ENCODE peak calls at places on chromosomes 3 and 15, in seven cellular contexts. L is Panc1; M is mammary epithelial cell; Q is ovary; K is cardiac muscle cell; C is thoracic aorta; N is CD4-positive, alpha-beta T cell. A is an unnamed sample.

GRCh38 chr3:105399611-105400010 is 32.9 kb downstream of the ALCAM start:
- DNase-seq in L (no peak), M (peak; percentile 20), Q (no peak), K (no peak), C (no peak), N (no peak), A (no peak)

GRCh38 chr3:150225986-150226385 is 182.1 kb upstream of the TSC22D2 start:
- DNase-seq in L (no peak), M (no peak), Q (peak; percentile 33), K (peak; percentile 33), C (no peak), N (no peak), A (no peak)

GRCh38 chr3:49098429-49098828 is 4.6 kb upstream of the QRICH1 start:
- DNase-seq in L (no peak), M (no peak), Q (no peak), K (peak; percentile 17), C (no peak), N (no peak), A (no peak)

GRCh38 chr3:101926594-101927105 is 77.3 kb downstream of the NFKBIZ start:
- DNase-seq in L (no peak), M (peak; percentile 97), Q (no peak), K (peak; percentile 61), C (no peak), N (no peak), A (no peak)

GRCh38 chr3:148750296-148750695 is 52.6 kb downstream of the AGTR1 start:
- DNase-seq in L (no peak), M (no peak), Q (no peak), K (no peak), C (no peak), N (no peak), A (no peak)

GRCh38 chr15:40358492-40359353 is 704 bp downstream of the DISP2 start:
- DNase-seq in L (no peak), M (no peak), Q (no peak), K (no peak), C (no peak), N (peak; percentile 30), A (no peak)

GRCh38 chr3:159828542-159828943 is 160.1 kb upstream of the IL12A start:
- DNase-seq in L (no peak), M (peak; percentile 47), Q (no peak), K (peak; percentile 73), C (no peak), N (no peak), A (no peak)

GRCh38 chr3:39577541-39577940 is 110.1 kb downstream of the MOBP start:
- DNase-seq in L (no peak), M (no peak), Q (no peak), K (no peak), C (no peak), N (no peak), A (no peak)

GRCh38 chr3:133854971-133855370 is 40.7 kb downstream of the RAB6B start:
- DNase-seq in L (no peak), M (no peak), Q (no peak), K (no peak), C (no peak), N (no peak), A (no peak)

GRCh38 chr3:24521306-24522154 is 26.9 kb upstream of the THRB start:
- DNase-seq in L (no peak), M (peak; percentile 48), Q (peak; percentile 51), K (peak; percentile 59), C (no peak), N (no peak), A (peak; percentile 27)

GRCh38 chr15:80072285-80072684 is 12.8 kb downstream of the ZFAND6 start:
- DNase-seq in L (peak; percentile 82), M (peak; percentile 93), Q (no peak), K (peak; percentile 93), C (no peak), N (no peak), A (no peak)

GRCh38 chr15:74635228-74635627 is 19.6 kb downstream of the CLK3 start:
- DNase-seq in L (peak; percentile 69), M (peak; percentile 55), Q (no peak), K (peak; percentile 76), C (no peak), N (peak; percentile 69), A (peak; percentile 61)

GRCh38 chr15:97319316-97319715 is 641.2 kb upstream of the ARRDC4 start:
- DNase-seq in L (no peak), M (no peak), Q (no peak), K (no peak), C (no peak), N (no peak), A (no peak)

GRCh38 chr3:13654330-13655073 is 105.6 kb downstream of the FBLN2 start:
- DNase-seq in L (no peak), M (no peak), Q (no peak), K (no peak), C (no peak), N (peak; percentile 28), A (no peak)

GRCh38 chr15:57456559-57456958 is 80.3 kb downstream of the CGNL1 start:
- DNase-seq in L (no peak), M (no peak), Q (no peak), K (no peak), C (no peak), N (no peak), A (no peak)

GRCh38 chr3:172092658-172093057 is 53.3 kb downstream of the FNDC3B start:
- DNase-seq in L (no peak), M (no peak), Q (no peak), K (no peak), C (no peak), N (no peak), A (no peak)

GRCh38 chr3:98971183-98971681 is 69.7 kb upstream of the DCBLD2 start:
- DNase-seq in L (no peak), M (peak; percentile 96), Q (no peak), K (peak; percentile 27), C (no peak), N (no peak), A (no peak)

DNA sequence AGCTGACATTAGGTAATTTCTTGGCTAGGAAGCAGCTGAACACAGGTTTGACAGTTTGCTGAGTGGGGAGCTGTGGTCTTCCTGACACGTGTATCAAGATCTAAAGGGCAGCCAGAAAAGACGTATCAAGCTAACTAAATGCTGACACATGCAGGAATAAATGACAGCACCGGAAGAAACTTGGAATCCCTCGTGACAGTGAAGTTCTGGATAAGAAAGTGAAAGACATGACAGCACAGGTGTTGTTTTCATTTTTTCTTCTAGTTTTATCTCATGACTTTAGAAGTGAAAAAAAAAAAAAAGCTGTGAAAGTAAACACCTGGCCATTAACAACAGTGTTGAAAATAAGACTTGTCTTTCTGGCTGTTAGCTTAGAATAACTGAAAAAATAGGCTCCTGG is 48.7 kb downstream of the FGF7 start:
- DNase-seq in L (no peak), M (no peak), Q (no peak), K (no peak), C (no peak), N (no peak), A (no peak)
- H3K27ac ChIP-seq in L (no peak overlapping the region), M (no peak overlapping the region), Q (no peak overlapping the region), K (no peak overlapping the region), C (no peak overlapping the region), N (no peak overlapping the region), A (peak overlapping the region; percentile 85)

GRCh38 chr3:151305778-151306157 is 10.9 kb downstream of the GPR87 start:
- DNase-seq in L (no peak), M (no peak), Q (no peak), K (no peak), C (no peak), N (no peak), A (no peak)

GRCh38 chr3:151307131-151307530 is 9.5 kb downstream of the GPR87 start:
- DNase-seq in L (no peak), M (no peak), Q (no peak), K (no peak), C (no peak), N (no peak), A (no peak)

GRCh38 chr3:151307583-151307982 is 9.0 kb downstream of the GPR87 start:
- DNase-seq in L (no peak), M (no peak), Q (no peak), K (no peak), C (no peak), N (no peak), A (no peak)

GRCh38 chr3:151306168-151306810 is 10.3 kb downstream of the GPR87 start:
- DNase-seq in L (no peak), M (no peak), Q (no peak), K (no peak), C (no peak), N (no peak), A (no peak)

DNA sequence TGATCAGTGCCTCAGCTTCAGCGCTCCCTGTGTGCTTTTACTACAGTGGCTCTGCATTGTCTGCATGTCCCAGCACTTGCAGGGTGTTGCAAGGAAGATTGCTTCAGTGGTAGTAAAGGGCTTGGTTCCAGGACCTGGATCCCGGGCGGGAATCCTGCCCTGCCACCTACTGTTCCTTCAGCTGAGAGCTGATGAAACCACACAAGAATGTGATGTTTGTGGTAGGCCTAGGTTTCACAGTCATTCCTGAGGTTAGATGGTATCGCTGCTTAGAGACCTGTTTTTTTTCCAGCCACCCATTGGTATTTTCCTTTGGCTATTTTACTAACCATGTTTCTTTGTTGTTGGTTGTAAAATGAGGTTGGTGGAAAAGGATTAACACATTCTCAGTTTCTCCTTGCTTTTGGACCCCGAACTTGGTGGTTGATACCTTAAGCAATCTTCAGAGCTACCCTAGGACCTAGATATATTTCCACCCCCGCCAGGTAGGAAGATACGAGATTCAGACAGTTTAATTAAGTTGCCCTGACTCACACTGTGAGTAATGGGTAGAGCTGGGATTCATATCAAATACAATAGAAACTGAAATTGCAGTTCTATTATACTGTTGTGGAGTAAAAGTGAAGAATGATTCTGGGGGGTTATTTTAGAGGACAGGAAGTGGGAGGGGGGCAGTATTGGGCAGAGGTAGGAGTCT is 11.4 kb downstream of the GPR87 start:
- DNase-seq in L (no peak), M (peak; percentile 99), Q (no peak), K (peak; percentile 98), C (no peak), N (no peak), A (peak; percentile 38)
- TF ChIP-seq CTCF in L (no peak), M (no peak), Q (no peak), K (peak; percentile 32), C (no peak), N (no peak), A (no peak)

GRCh38 chr15:67796728-67797127 is 28.6 kb upstream of the SKOR1 start:
- DNase-seq in L (no peak), M (no peak), Q (no peak), K (peak; percentile 21), C (no peak), N (no peak), A (no peak)
- H3K27ac ChIP-seq in L (no peak overlapping the region), M (no peak overlapping the region), Q (no peak overlapping the region), K (no peak overlapping the region), C (no peak overlapping the region), N (no peak overlapping the region), A (no peak overlapping the region)

GRCh38 chr3:127375151-127375937 is 87.5 kb upstream of the PRR20G start:
- DNase-seq in L (no peak), M (no peak), Q (no peak), K (no peak), C (no peak), N (no peak), A (no peak)

GRCh38 chr3:127371338-127371737 is 83.5 kb upstream of the PRR20G start:
- DNase-seq in L (no peak), M (no peak), Q (no peak), K (no peak), C (no peak), N (no peak), A (no peak)

GRCh38 chr3:127371846-127372245 is 84.0 kb upstream of the PRR20G start:
- DNase-seq in L (no peak), M (no peak), Q (no peak), K (no peak), C (no peak), N (no peak), A (no peak)

GRCh38 chr3:127374626-127375010 is 86.8 kb upstream of the PRR20G start:
- DNase-seq in L (no peak), M (no peak), Q (no peak), K (no peak), C (no peak), N (no peak), A (no peak)

GRCh38 chr3:127373701-127374625 is 86.1 kb upstream of the PRR20G start:
- DNase-seq in L (no peak), M (no peak), Q (no peak), K (peak; percentile 24), C (no peak), N (no peak), A (no peak)
- TF ChIP-seq CTCF in L (peak; percentile 86), M (peak; percentile 47), Q (no peak), K (peak; percentile 57), C (no peak), N (no peak), A (no peak)

A was measured in uterus.